ENCODE peak calls at places on chromosomes 13 and 19, in five cellular contexts. J, I, G, Z and Q are unnamed samples.

GRCh38 chr19:48480476-48481190 is 11.5 kb downstream of the CYTH2 start:
- DNase-seq in I (no peak), J (peak; percentile 83), G (no peak), Z (peak; percentile 48), Q (peak; percentile 55)

GRCh38 chr19:41993612-41994483 is at the start of gene ATP1A3:
- DNase-seq in J (peak; percentile 81), G (peak; percentile 25), I (no peak), Z (peak; percentile 16), Q (peak; percentile 71)

GRCh38 chr19:39595950-39596349 is 6.4 kb upstream of the LGALS13 start:
- DNase-seq in J (no peak), I (no peak), G (no peak), Z (no peak), Q (no peak)

GRCh38 chr19:16496613-16496983 is 404 bp downstream of the C19orf44 start:
- DNase-seq in I (no peak), J (no peak), Z (peak; percentile 40), G (peak; percentile 9), Q (peak; percentile 43)

GRCh38 chr19:47324502-47324901 is 7.5 kb upstream of the C5AR2 start:
- DNase-seq in I (no peak), Z (no peak), G (no peak), J (no peak), Q (no peak)

GRCh38 chr19:6740589-6741348 is 1.3 kb downstream of the TRIP10 start:
- DNase-seq in I (peak; percentile 44), G (no peak), J (peak; percentile 85), Z (peak; percentile 18), Q (peak; percentile 43)

GRCh38 chr19:51754106-51754505 is 2.4 kb upstream of the FPR1 start:
- DNase-seq in G (no peak), I (no peak), Z (no peak), J (no peak), Q (no peak)

GRCh38 chr13:63696055-63696454 is 2280.4 kb upstream of the PCDH20 start:
- DNase-seq in Z (peak; percentile 88), J (no peak), G (no peak), I (no peak), Q (no peak)

GRCh38 chr19:10535613-10536012 is 8.1 kb upstream of the ATG4D start:
- DNase-seq in I (no peak), G (no peak), J (no peak), Z (no peak), Q (no peak)

GRCh38 chr19:50379602-50380001 is 3.3 kb downstream of the NR1H2 start:
- DNase-seq in J (no peak), G (no peak), Z (no peak), I (no peak), Q (no peak)

GRCh38 chr19:5491565-5491964 is 36.3 kb downstream of the ZNRF4 start:
- DNase-seq in J (no peak), I (no peak), Z (no peak), G (no peak), Q (no peak)

GRCh38 chr19:49635530-49636229 is 4.3 kb downstream of the RRAS start:
- DNase-seq in G (no peak), I (no peak), J (no peak), Z (no peak), Q (no peak)

GRCh38 chr13:95437561-95437960 is 115.0 kb upstream of the CLDN10 start:
- DNase-seq in J (no peak), I (no peak), G (no peak), Z (no peak), Q (no peak)

GRCh38 chr19:28999733-29000433 is 213.1 kb downstream of the UQCRFS1 start:
- DNase-seq in Z (no peak), G (no peak), J (no peak), I (no peak), Q (no peak)

GRCh38 chr13:109500146-109500773 is 286.1 kb downstream of the IRS2 start:
- DNase-seq in J (no peak), Z (peak; percentile 15), G (peak; percentile 57), I (no peak), Q (peak; percentile 32)

GRCh38 chr13:39777527-39778061 is 122.1 kb downstream of the COG6 start:
- DNase-seq in Z (peak; percentile 77), I (no peak), J (no peak), G (no peak), Q (no peak)

GRCh38 chr13:80132741-80133601 is 208.0 kb downstream of the SPRY2 start:
- DNase-seq in G (peak; percentile 15), J (no peak), Z (peak; percentile 65), I (peak; percentile 43), Q (peak; percentile 72)

GRCh38 chr13:95300625-95301134 is 571 bp downstream of the ABCC4 start:
- DNase-seq in Z (peak; percentile 51), I (peak; percentile 11), G (peak; percentile 26), J (peak; percentile 76), Q (peak; percentile 62)

GRCh38 chr19:16661480-16662034 is 618 bp downstream of the TMEM38A start:
- DNase-seq in Z (no peak), I (peak; percentile 17), G (no peak), J (peak; percentile 68), Q (peak; percentile 57)

GRCh38 chr13:43058318-43058674 is 34.9 kb downstream of the DNAJC15 start:
- DNase-seq in I (no peak), J (no peak), Z (peak; percentile 39), G (peak; percentile 64), Q (no peak)

GRCh38 chr19:1009043-1009975 is 9.1 kb downstream of the GRIN3B start:
- DNase-seq in I (no peak), J (peak; percentile 73), G (no peak), Z (peak; percentile 92), Q (peak; percentile 54)

GRCh38 chr19:41883463-41883820 is 458 bp downstream of the ARHGEF1 start:
- DNase-seq in I (no peak), G (no peak), J (no peak), Z (no peak), Q (no peak)

GRCh38 chr13:114065141-114065925 is 67.1 kb downstream of the RASA3 start:
- DNase-seq in I (no peak), G (peak; percentile 94), Z (peak; percentile 99), J (peak; percentile 89), Q (peak; percentile 83)

GRCh38 chr13:64753606-64754005 is 2476.5 kb downstream of the PCDH9 start:
- DNase-seq in I (no peak), G (no peak), J (no peak), Z (peak; percentile 44), Q (no peak)

GRCh38 chr13:33307820-33308219 is 22.3 kb upstream of the STARD13 start:
- DNase-seq in J (no peak), Z (peak; percentile 65), G (no peak), I (no peak), Q (no peak)

GRCh38 chr13:21060063-21060826 is 1.1 kb downstream of the LATS2 start:
- DNase-seq in G (no peak), J (peak; percentile 76), Z (no peak), I (peak; percentile 39), Q (peak; percentile 51)

GRCh38 chr19:11278670-11279069 is 16.3 kb upstream of the DOCK6 start:
- DNase-seq in I (no peak), Z (no peak), G (no peak), J (no peak), Q (peak; percentile 68)

GRCh38 chr13:97474581-97474980 is 40.6 kb downstream of the RAP2A start:
- DNase-seq in Z (peak; percentile 44), G (no peak), I (no peak), J (no peak), Q (no peak)

GRCh38 chr19:1985588-1986356 is 29.7 kb downstream of the BTBD2 start:
- DNase-seq in J (no peak), Z (no peak), I (no peak), G (no peak), Q (peak; percentile 43)

GRCh38 chr13:110044521-110045200 is 258.3 kb upstream of the IRS2 start:
- DNase-seq in Z (peak; percentile 19), G (no peak), I (no peak), J (no peak), Q (no peak)

GRCh38 chr19:33447336-33448158 is 74.0 kb downstream of the CEBPG start:
- DNase-seq in Z (no peak), J (peak; percentile 48), I (no peak), G (no peak), Q (no peak)